ENCODE peak calls at places on chromosomes 7 and 10, in ten cellular contexts. A is IMR-90; U is left ventricle myocardium inferior; X is prostate gland; I is gastrocnemius medialis; S is naive thymus-derived CD4-positive, alpha-beta T cell; J is mesendoderm; Y is OCI-LY7; G is heart right ventricle; R is transverse colon. N is an unnamed sample.

GRCh38 chr10:6114758-6115410 is 26.1 kb downstream of the RBM17 start:
- DNase-seq in R (no peak), Y (no peak), S (no peak), I (no peak), G (no peak), A (peak; percentile 59), X (no peak), U (no peak), J (no peak), N (no peak)

GRCh38 chr7:155921086-155921803 is 109.0 kb upstream of the SHH start:
- DNase-seq in U (no peak), X (no peak), R (no peak), I (no peak), J (no peak), A (no peak), G (no peak), Y (no peak), S (no peak), N (no peak)

GRCh38 chr10:78298835-78299234 is 265.2 kb downstream of the RPS24 start:
- DNase-seq in J (no peak), S (no peak), I (no peak), X (no peak), Y (no peak), U (no peak), G (no peak), A (no peak), R (no peak), N (no peak)

GRCh38 chr10:93413252-93413689 is 68.9 kb downstream of the MYOF start:
- DNase-seq in G (no peak), R (no peak), Y (no peak), I (no peak), U (no peak), A (no peak), J (no peak), X (no peak), S (peak; percentile 28), N (no peak)

GRCh38 chr7:111083423-111083822 is 7.5 kb upstream of the LRRN3 start:
- DNase-seq in A (peak; percentile 78), J (no peak), S (peak; percentile 85), G (no peak), Y (no peak), X (no peak), R (no peak), U (no peak), I (no peak), N (no peak)

GRCh38 chr10:73251683-73252444 is 580 bp downstream of the MRPS16 start:
- DNase-seq in S (no peak), J (peak; percentile 54), Y (peak; percentile 19), A (no peak), R (no peak), X (no peak), G (no peak), I (no peak), U (no peak), N (no peak)

GRCh38 chr7:149719912-149720335 is 53.5 kb downstream of the ZNF467 start:
- DNase-seq in X (no peak), S (no peak), Y (no peak), R (no peak), U (no peak), G (no peak), I (no peak), A (no peak), J (peak; percentile 65), N (no peak)

GRCh38 chr7:28296571-28297483 is 115.5 kb upstream of the CREB5 start:
- DNase-seq in R (peak; percentile 27), A (peak; percentile 56), G (peak; percentile 22), U (peak; percentile 21), J (peak; percentile 82), Y (peak; percentile 31), X (no peak), I (no peak), S (no peak), N (no peak)

GRCh38 chr7:25727446-25727845 is 424.6 kb upstream of the NFE2L3 start:
- DNase-seq in U (no peak), Y (no peak), S (no peak), I (no peak), A (no peak), J (no peak), G (no peak), R (no peak), X (no peak), N (no peak)

GRCh38 chr7:101586078-101586941 is 42.8 kb downstream of the MYL10 start:
- DNase-seq in R (peak; percentile 64), X (no peak), Y (no peak), J (peak; percentile 65), G (no peak), I (no peak), A (no peak), S (no peak), U (no peak), N (no peak)

DNA sequence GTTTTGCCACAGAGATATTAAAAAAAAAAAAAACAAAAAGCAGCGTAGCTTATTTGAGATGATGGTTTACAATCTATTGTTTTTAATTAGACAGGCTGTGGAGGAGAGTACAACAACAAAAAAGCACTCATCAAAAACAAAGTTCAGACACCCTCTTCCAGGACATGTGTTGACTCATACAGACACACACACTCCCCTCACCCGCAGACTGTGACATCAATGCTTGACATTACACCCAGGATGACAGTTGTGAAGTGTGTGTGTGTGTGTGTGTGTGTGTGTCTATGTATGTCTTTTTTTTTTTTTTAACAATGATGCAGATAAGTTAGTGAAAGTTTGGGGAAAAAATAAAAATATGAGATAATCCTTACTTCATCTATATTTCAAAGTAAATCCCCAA is 303.6 kb downstream of the GPAM start:
- DNase-seq in S (no peak), A (no peak), I (no peak), R (no peak), J (no peak), Y (no peak), X (no peak), U (no peak), G (no peak), N (no peak)
- H3K27ac ChIP-seq in S (no peak overlapping the region), A (no peak overlapping the region), I (no peak overlapping the region), R (no peak overlapping the region), J (no peak overlapping the region), Y (no peak overlapping the region), X (no peak overlapping the region), U (no peak overlapping the region), G (no peak overlapping the region), N (no peak overlapping the region)

GRCh38 chr7:123022576-123022975 is 27.1 kb upstream of the TAS2R16 start:
- DNase-seq in Y (no peak), I (no peak), A (no peak), X (no peak), S (no peak), R (no peak), G (no peak), J (no peak), U (no peak), N (no peak)
- H3K4me3 ChIP-seq in Y (no peak overlapping the region), I (no peak overlapping the region), A (no peak overlapping the region), X (no peak overlapping the region), S (no peak overlapping the region), R (no peak overlapping the region), G (no peak overlapping the region), J (no peak overlapping the region), U (no peak overlapping the region), N (no peak overlapping the region)

DNA sequence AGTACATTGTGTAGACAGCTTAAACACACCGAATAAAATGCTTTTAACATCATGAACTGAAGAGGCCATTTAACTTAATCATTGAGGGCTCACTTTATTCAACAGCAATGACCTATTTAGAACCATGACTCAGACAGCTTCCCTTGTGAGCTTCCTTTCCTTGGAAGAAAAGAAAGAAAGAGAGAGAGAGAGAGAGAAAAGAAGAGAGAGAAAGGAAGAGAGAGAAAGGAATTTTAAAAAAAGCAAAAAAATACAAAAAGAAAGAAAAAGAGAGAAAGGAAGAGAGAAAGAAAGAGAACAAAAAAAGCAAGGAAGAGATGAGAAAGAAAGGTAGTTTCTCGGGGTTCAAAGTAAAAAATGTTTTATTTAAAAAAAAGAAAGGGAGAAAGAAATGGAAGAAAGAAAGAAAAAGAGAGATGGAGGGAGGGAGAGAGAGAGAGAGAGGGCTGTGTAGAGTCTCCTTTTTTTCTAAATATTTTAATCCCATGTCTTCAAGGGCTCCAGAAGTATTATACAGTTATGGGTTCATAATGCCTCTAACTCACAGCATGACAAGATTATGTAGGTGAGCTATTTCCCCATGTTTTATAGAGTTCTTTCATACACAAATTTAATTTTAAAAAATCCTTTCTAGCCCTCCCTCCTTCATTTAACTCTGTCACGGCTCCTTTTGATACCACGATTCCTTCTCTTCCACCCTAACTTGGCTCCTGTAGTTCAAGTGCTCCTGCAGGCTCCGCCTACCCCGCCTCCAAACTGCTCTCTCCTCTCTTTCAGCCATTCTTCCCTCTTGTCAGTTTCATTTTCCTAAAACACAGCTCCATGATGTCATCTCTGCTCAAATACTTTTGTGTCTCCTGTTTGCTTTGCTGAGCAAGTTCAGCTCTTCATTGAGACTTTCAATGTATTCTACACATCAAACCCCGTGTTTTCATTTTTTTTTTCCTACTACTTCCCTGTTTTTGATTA is 85.5 kb downstream of the PRTFDC1 start:
- DNase-seq in U (peak; percentile 72), G (peak; percentile 52), I (no peak), S (no peak), J (peak; percentile 35), X (no peak), A (peak; percentile 87), R (peak; percentile 42), Y (no peak), N (no peak)
- H3K27ac ChIP-seq in U (peak overlapping the region; percentile 71), G (no peak overlapping the region), I (no peak overlapping the region), S (no peak overlapping the region), J (no peak overlapping the region), X (no peak overlapping the region), A (no peak overlapping the region), R (peak overlapping the region; percentile 22), Y (no peak overlapping the region), N (no peak overlapping the region)

GRCh38 chr7:131949659-131950058 is 393.2 kb upstream of the PODXL start:
- DNase-seq in I (no peak), S (no peak), U (no peak), Y (no peak), R (no peak), A (no peak), J (no peak), G (no peak), X (no peak), N (no peak)

GRCh38 chr7:131947661-131948060 is 391.2 kb upstream of the PODXL start:
- DNase-seq in S (no peak), G (no peak), X (no peak), R (no peak), Y (no peak), I (no peak), U (no peak), J (no peak), A (no peak), N (no peak)

GRCh38 chr7:131952365-131952764 is 395.9 kb upstream of the PODXL start:
- DNase-seq in J (no peak), U (no peak), I (no peak), X (no peak), S (no peak), A (no peak), G (no peak), R (no peak), Y (no peak), N (no peak)

GRCh38 chr7:131948434-131949053 is 392.1 kb upstream of the PODXL start:
- DNase-seq in S (no peak), R (peak; percentile 52), Y (no peak), I (no peak), G (no peak), A (no peak), X (peak; percentile 34), U (peak; percentile 29), J (peak; percentile 27), N (no peak)

DNA sequence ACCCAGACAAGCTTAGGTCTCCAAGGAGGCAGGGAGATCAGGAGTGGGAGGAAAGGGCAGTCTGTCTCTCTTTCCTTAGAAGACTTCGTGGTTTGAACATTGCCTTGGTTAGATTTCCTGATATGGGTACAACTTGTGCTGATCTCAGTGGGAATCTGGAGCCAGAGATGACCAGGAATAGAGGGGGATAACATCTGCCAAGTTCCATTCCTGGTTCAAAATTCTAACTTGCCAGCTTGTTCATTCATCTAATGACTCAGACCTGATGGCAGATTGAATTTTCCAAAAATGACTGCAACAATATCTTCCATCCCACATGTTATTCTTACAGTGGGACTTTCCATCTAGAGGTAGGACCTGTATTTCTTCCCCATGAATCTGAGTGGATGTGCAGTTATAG is 394.3 kb upstream of the PODXL start:
- DNase-seq in I (no peak), G (no peak), A (no peak), X (no peak), Y (no peak), R (no peak), S (no peak), J (no peak), U (no peak), N (no peak)
- H3K4me3 ChIP-seq in I (no peak overlapping the region), G (no peak overlapping the region), A (no peak overlapping the region), X (no peak overlapping the region), Y (no peak overlapping the region), R (no peak overlapping the region), S (no peak overlapping the region), J (no peak overlapping the region), U (no peak overlapping the region), N (no peak overlapping the region)

N was measured in ascending aorta.